ENCODE peak calls at places on chromosomes 4 and X, in five cellular contexts. One of them, this sample, is unnamed.

GRCh38 chr4:53676402-53676871 is 85.2 kb upstream of the LNX1 start:
- DNase-seq in upper lobe of right lung: no peak
- DNase-seq in heart left ventricle: no peak
- DNase-seq in hepatocyte: no peak
- DNase-seq in mammary epithelial cell: peak; percentile 33
- DNase-seq in this sample: no peak

GRCh38 chr4:152328595-152328994 is 207.3 kb downstream of the FBXW7 start:
- DNase-seq in upper lobe of right lung: no peak
- DNase-seq in heart left ventricle: no peak
- DNase-seq in hepatocyte: no peak
- DNase-seq in mammary epithelial cell: peak; percentile 88
- DNase-seq in this sample: no peak

GRCh38 chrX:46574337-46574940 is 874 bp downstream of the CHST7 start:
- DNase-seq in upper lobe of right lung: no peak
- DNase-seq in hepatocyte: no peak
- DNase-seq in heart left ventricle: no peak
- DNase-seq in mammary epithelial cell: peak; percentile 34
- DNase-seq in this sample: no peak

GRCh38 chr4:63563288-63564014 is 845.8 kb downstream of the TECRL start:
- DNase-seq in heart left ventricle: no peak
- DNase-seq in mammary epithelial cell: no peak
- DNase-seq in hepatocyte: peak; percentile 14
- DNase-seq in upper lobe of right lung: no peak
- DNase-seq in this sample: no peak

GRCh38 chrX:78658851-78659744 is at the start of gene RTL3:
- DNase-seq in mammary epithelial cell: peak; percentile 44
- DNase-seq in hepatocyte: no peak
- DNase-seq in heart left ventricle: no peak
- DNase-seq in upper lobe of right lung: no peak
- DNase-seq in this sample: peak; percentile 0

GRCh38 chrX:2471641-2472040 is 29.1 kb downstream of the DHRSX start:
- DNase-seq in heart left ventricle: no peak
- DNase-seq in hepatocyte: no peak
- DNase-seq in mammary epithelial cell: no peak
- DNase-seq in upper lobe of right lung: no peak
- DNase-seq in this sample: no peak

GRCh38 chr4:143335979-143336827 is 473 bp upstream of the GAB1 start:
- DNase-seq in upper lobe of right lung: peak; percentile 96
- DNase-seq in heart left ventricle: peak; percentile 92
- DNase-seq in mammary epithelial cell: peak; percentile 91
- DNase-seq in hepatocyte: peak; percentile 90
- DNase-seq in this sample: peak; percentile 85

GRCh38 chr4:74755486-74755885 is 38.8 kb downstream of the BTC start:
- DNase-seq in upper lobe of right lung: peak; percentile 69
- DNase-seq in heart left ventricle: no peak
- DNase-seq in mammary epithelial cell: no peak
- DNase-seq in hepatocyte: no peak
- DNase-seq in this sample: no peak

GRCh38 chrX:15751160-15751819 is 13.2 kb downstream of the CA5B start:
- DNase-seq in heart left ventricle: no peak
- DNase-seq in upper lobe of right lung: no peak
- DNase-seq in hepatocyte: peak; percentile 31
- DNase-seq in mammary epithelial cell: peak; percentile 32
- DNase-seq in this sample: peak; percentile 28

GRCh38 chrX:264634-265455 is 16.3 kb upstream of the PLCXD1 start:
- DNase-seq in upper lobe of right lung: peak; percentile 46
- DNase-seq in mammary epithelial cell: no peak
- DNase-seq in heart left ventricle: no peak
- DNase-seq in hepatocyte: peak; percentile 49
- DNase-seq in this sample: no peak

GRCh38 chrX:13540602-13541001 is 28.8 kb upstream of the EGFL6 start:
- DNase-seq in heart left ventricle: no peak
- DNase-seq in upper lobe of right lung: no peak
- DNase-seq in hepatocyte: no peak
- DNase-seq in mammary epithelial cell: no peak
- DNase-seq in this sample: no peak

DNA sequence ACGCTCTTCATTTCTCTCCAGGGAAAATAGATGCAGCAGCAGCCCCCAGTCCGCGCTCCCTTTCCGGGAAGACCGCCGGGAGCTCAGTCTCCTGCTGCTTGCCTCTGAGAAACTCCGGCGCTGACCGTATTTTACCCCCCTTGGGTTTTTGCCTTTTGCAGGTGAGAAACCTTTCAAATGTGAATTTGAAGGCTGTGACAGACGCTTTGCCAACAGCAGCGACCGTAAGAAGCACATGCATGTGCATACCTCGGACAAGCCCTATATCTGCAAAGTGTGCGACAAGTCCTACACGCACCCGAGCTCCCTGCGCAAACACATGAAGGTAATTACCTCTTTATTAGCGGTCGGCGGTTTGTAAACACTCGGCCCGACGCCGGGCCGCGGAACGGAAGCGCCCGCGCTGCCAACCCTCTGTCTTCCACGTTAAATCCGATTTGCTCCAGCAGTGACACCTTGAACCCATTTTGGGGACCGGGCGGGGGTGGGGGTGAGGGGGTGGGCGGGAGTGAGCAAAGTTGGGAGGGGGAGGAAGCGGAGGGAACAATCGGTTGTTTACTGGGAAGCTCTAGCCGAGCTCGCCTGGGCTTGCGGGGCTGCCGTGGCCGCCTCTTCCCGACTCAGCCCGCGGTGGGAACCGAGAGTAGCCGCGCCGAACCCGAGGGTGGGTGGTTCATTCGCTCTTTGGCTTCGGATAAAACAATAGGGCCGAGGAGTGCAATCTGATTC is 3.0 kb downstream of the ZIC3 start:
- DNase-seq in mammary epithelial cell: no peak
- DNase-seq in hepatocyte: no peak
- DNase-seq in upper lobe of right lung: no peak
- DNase-seq in heart left ventricle: no peak
- DNase-seq in this sample: no peak
- H3K4me3 ChIP-seq in mammary epithelial cell: no peak overlapping the region
- H3K4me3 ChIP-seq in hepatocyte: no peak overlapping the region
- H3K4me3 ChIP-seq in upper lobe of right lung: no peak overlapping the region
- H3K4me3 ChIP-seq in heart left ventricle: no peak overlapping the region
- H3K4me3 ChIP-seq in this sample: no peak overlapping the region

GRCh38 chrX:68758671-68759070 is 70.2 kb upstream of the EFNB1 start:
- DNase-seq in hepatocyte: no peak
- DNase-seq in mammary epithelial cell: no peak
- DNase-seq in heart left ventricle: no peak
- DNase-seq in upper lobe of right lung: no peak
- DNase-seq in this sample: no peak

GRCh38 chrX:68763481-68763880 is 65.3 kb upstream of the EFNB1 start:
- DNase-seq in hepatocyte: no peak
- DNase-seq in mammary epithelial cell: no peak
- DNase-seq in heart left ventricle: no peak
- DNase-seq in upper lobe of right lung: no peak
- DNase-seq in this sample: no peak

GRCh38 chrX:68761086-68761485 is 67.7 kb upstream of the EFNB1 start:
- DNase-seq in upper lobe of right lung: no peak
- DNase-seq in heart left ventricle: no peak
- DNase-seq in hepatocyte: no peak
- DNase-seq in mammary epithelial cell: no peak
- DNase-seq in this sample: no peak

GRCh38 chrX:68757331-68757730 is 71.5 kb upstream of the EFNB1 start:
- DNase-seq in mammary epithelial cell: no peak
- DNase-seq in upper lobe of right lung: no peak
- DNase-seq in hepatocyte: no peak
- DNase-seq in heart left ventricle: no peak
- DNase-seq in this sample: no peak

GRCh38 chrX:68762649-68763268 is 66.1 kb upstream of the EFNB1 start:
- DNase-seq in heart left ventricle: no peak
- DNase-seq in upper lobe of right lung: no peak
- DNase-seq in mammary epithelial cell: no peak
- DNase-seq in hepatocyte: no peak
- DNase-seq in this sample: no peak
- H3K27ac ChIP-seq in heart left ventricle: no peak overlapping the region
- H3K27ac ChIP-seq in upper lobe of right lung: no peak overlapping the region
- H3K27ac ChIP-seq in mammary epithelial cell: no peak overlapping the region
- H3K27ac ChIP-seq in hepatocyte: no peak overlapping the region
- H3K27ac ChIP-seq in this sample: no peak overlapping the region

DNA sequence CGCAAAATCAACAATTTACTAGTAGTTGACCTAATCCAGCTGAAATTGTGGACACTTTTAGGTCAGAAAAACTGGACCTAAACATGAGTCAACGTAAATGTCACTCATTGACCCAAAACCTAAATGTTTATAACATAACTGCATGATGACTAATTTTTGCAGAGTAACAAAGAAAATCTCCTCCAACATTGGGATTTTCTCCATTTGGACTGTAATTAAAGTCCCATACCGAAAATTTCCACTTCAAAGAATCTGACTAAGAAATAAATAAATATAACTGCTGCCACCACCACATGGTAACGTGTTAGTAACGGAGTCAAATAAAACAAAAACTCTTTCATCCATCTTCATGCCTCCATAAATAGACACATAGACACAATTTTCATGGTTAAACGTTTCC is 1.9 kb downstream of the ADGRA3 start:
- DNase-seq in heart left ventricle: no peak
- DNase-seq in upper lobe of right lung: no peak
- DNase-seq in hepatocyte: no peak
- DNase-seq in mammary epithelial cell: peak; percentile 52
- DNase-seq in this sample: no peak
- H3K4me3 ChIP-seq in heart left ventricle: peak overlapping the region; percentile 48
- H3K4me3 ChIP-seq in upper lobe of right lung: peak overlapping the region; percentile 65
- H3K4me3 ChIP-seq in hepatocyte: peak overlapping the region; percentile 47
- H3K4me3 ChIP-seq in mammary epithelial cell: peak overlapping the region; percentile 69
- H3K4me3 ChIP-seq in this sample: no peak overlapping the region

GRCh38 chr4:140236649-140237160 is 82.7 kb upstream of the MAML3 start:
- DNase-seq in heart left ventricle: no peak
- DNase-seq in hepatocyte: no peak
- DNase-seq in mammary epithelial cell: no peak
- DNase-seq in upper lobe of right lung: no peak
- DNase-seq in this sample: no peak

GRCh38 chr4:140238353-140239041 is 84.5 kb upstream of the MAML3 start:
- DNase-seq in upper lobe of right lung: peak; percentile 92
- DNase-seq in heart left ventricle: peak; percentile 86
- DNase-seq in hepatocyte: peak; percentile 67
- DNase-seq in mammary epithelial cell: peak; percentile 46
- DNase-seq in this sample: peak; percentile 72

GRCh38 chr4:140239311-140239710 is 85.3 kb upstream of the MAML3 start:
- DNase-seq in heart left ventricle: no peak
- DNase-seq in mammary epithelial cell: no peak
- DNase-seq in upper lobe of right lung: no peak
- DNase-seq in hepatocyte: no peak
- DNase-seq in this sample: no peak

GRCh38 chr4:140240237-140240636 is 86.3 kb upstream of the MAML3 start:
- DNase-seq in heart left ventricle: no peak
- DNase-seq in upper lobe of right lung: no peak
- DNase-seq in hepatocyte: no peak
- DNase-seq in mammary epithelial cell: no peak
- DNase-seq in this sample: no peak

GRCh38 chr4:140237616-140238352 is 83.8 kb upstream of the MAML3 start:
- DNase-seq in heart left ventricle: peak; percentile 68
- DNase-seq in hepatocyte: peak; percentile 72
- DNase-seq in upper lobe of right lung: peak; percentile 80
- DNase-seq in mammary epithelial cell: no peak
- DNase-seq in this sample: peak; percentile 73
- H3K27ac ChIP-seq in heart left ventricle: peak overlapping the region; percentile 87
- H3K27ac ChIP-seq in hepatocyte: peak overlapping the region; percentile 87
- H3K27ac ChIP-seq in upper lobe of right lung: peak overlapping the region; percentile 74
- H3K27ac ChIP-seq in mammary epithelial cell: no peak overlapping the region
- H3K27ac ChIP-seq in this sample: peak overlapping the region; percentile 45

DNA sequence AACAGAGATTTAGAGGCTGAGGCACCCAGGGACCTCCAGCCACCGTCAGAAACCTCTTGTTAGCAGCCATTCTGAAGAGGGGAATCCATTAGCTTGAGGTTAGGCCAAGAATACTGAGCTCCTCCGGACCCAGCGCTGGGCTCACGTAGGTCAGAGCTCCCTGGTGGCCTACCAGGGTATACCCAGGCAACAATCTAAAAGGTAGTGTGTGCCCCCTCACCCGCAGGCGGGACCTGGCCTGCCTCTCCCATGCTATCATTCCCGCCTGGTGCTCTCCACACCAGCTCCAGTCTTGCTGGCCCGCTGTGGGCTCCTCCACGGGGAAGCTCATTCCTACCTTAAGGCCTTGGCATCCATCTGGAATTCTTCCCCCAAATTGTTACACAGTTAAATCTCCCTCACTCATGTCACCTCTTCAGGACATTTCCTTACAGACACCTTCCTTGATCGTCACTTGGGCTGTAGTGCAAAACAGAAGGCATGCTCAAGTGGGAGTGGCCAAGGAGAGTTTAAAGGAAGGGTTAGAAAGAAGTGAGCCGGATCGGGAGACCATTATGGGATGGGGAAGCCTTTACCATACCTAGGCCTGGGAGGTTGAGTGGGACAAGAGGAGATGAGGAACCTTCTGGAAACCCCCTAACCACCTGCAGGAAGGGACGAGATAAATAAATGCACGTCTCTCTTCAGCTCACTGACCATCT is 102.5 kb downstream of the UCHL1 start:
- DNase-seq in heart left ventricle: no peak
- DNase-seq in mammary epithelial cell: no peak
- DNase-seq in hepatocyte: no peak
- DNase-seq in upper lobe of right lung: peak; percentile 77
- DNase-seq in this sample: no peak
- H3K4me3 ChIP-seq in heart left ventricle: no peak overlapping the region
- H3K4me3 ChIP-seq in mammary epithelial cell: no peak overlapping the region
- H3K4me3 ChIP-seq in hepatocyte: no peak overlapping the region
- H3K4me3 ChIP-seq in upper lobe of right lung: peak overlapping the region; percentile 77
- H3K4me3 ChIP-seq in this sample: no peak overlapping the region

This sample was measured in small intestine.